ENCODE peak calls at places on chromosomes 4 and X, in four cellular contexts. P is NCI-H1092, A is HT1080, D is WERI-Rb-1. Y is an unnamed sample.

GRCh38 chr4:149173241-149174013 is 642.2 kb downstream of the IQCM start:
- DNase-seq in P (no peak), D (no peak), A (no peak), Y (no peak)

GRCh38 chrX:128458888-128459287 is 406.7 kb upstream of the ACTRT1 start:
- DNase-seq in D (no peak), A (peak), P (no peak), Y (no peak)

GRCh38 chr4:169658196-169658595 is 37.8 kb downstream of the CLCN3 start:
- DNase-seq in D (no peak), P (no peak), A (no peak), Y (no peak)

GRCh38 chr4:140497776-140498636 is at the start of gene MGAT4D:
- DNase-seq in P (no peak), D (no peak), A (no peak), Y (no peak)

GRCh38 chr4:7402526-7402925 is 32.2 kb downstream of the PSAPL1 start:
- DNase-seq in P (no peak), D (no peak), A (no peak), Y (peak)

GRCh38 chr4:2886161-2886560 is 42.5 kb downstream of the ADD1 start:
- DNase-seq in D (peak), A (no peak), P (no peak), Y (no peak)

GRCh38 chrX:9311411-9312160 is 153.3 kb upstream of the TBL1X start:
- DNase-seq in P (no peak), A (no peak), D (no peak), Y (no peak)

GRCh38 chr4:74006009-74006476 is 7.6 kb upstream of the CXCL5 start:
- DNase-seq in P (no peak), D (no peak), A (peak), Y (no peak)

GRCh38 chr4:174222266-174222872 is 61.1 kb downstream of the FBXO8 start:
- DNase-seq in P (no peak), A (peak), D (no peak), Y (no peak)

GRCh38 chr4:149738156-149738555 is 77.5 kb downstream of the IQCM start:
- DNase-seq in P (no peak), A (no peak), D (no peak), Y (no peak)

GRCh38 chr4:175125410-175126068 is 207.4 kb downstream of the ADAM29 start:
- DNase-seq in A (no peak), D (no peak), P (no peak), Y (no peak)

GRCh38 chrX:138745215-138745614 is 33.7 kb upstream of the FGF13 start:
- DNase-seq in A (peak), D (peak), P (peak), Y (peak)

GRCh38 chrX:16839852-16840460 is 30.2 kb downstream of the RBBP7 start:
- DNase-seq in P (no peak), A (peak), D (peak), Y (no peak)

GRCh38 chr4:101960431-101960830 is 169.9 kb downstream of the BANK1 start:
- DNase-seq in A (no peak), D (no peak), P (no peak), Y (no peak)

GRCh38 chrX:81195712-81196111 is 6.0 kb downstream of the HMGN5 start:
- DNase-seq in P (peak), A (peak), D (peak), Y (no peak)

GRCh38 chr4:188550296-188550695 is 411.1 kb downstream of the TRIML1 start:
- DNase-seq in D (no peak), P (no peak), A (peak), Y (no peak)

Y was measured in NCI-H2029.